ENCODE peak calls at places on chromosomes 2 and 18, in ten cellular contexts. J is mucosa of descending colon, Y is GM23338, F is sigmoid colon, H is brain microvascular endothelial cell, T is D721Med, V is breast epithelium, R is AG09319, M is thoracic aorta, P is fibroblast of mammary gland. X is an unnamed sample.

GRCh38 chr2:3959372-3959771 is 256.0 kb downstream of the DCDC2C start:
- DNase-seq in J (no peak), Y (peak), F (no peak), H (peak), T (no peak), V (no peak), R (no peak), M (no peak), P (peak), X (no peak)

GRCh38 chr2:116719841-116720240 is 1094.7 kb upstream of the DDX18 start:
- DNase-seq in J (no peak), Y (no peak), F (no peak), H (peak), T (no peak), V (no peak), R (no peak), M (no peak), P (peak), X (no peak)

GRCh38 chr2:156380117-156380645 is 47.7 kb upstream of the NR4A2 start:
- DNase-seq in J (no peak), Y (no peak), F (no peak), H (peak), T (no peak), V (no peak), R (no peak), M (no peak), P (no peak), X (no peak)

GRCh38 chr2:24883946-24884345 is 36.1 kb downstream of the ADCY3 start:
- DNase-seq in J (no peak), Y (no peak), F (no peak), H (no peak), T (no peak), V (no peak), R (no peak), M (no peak), P (peak), X (no peak)

GRCh38 chr2:105072039-105072438 is 34.2 kb downstream of the MRPS9 start:
- DNase-seq in J (no peak), Y (no peak), F (no peak), H (no peak), T (no peak), V (no peak), R (no peak), M (no peak), P (no peak), X (no peak)

GRCh38 chr2:88051792-88052191 is 3.8 kb downstream of the KRCC1 start:
- DNase-seq in J (no peak), Y (no peak), F (no peak), H (no peak), T (no peak), V (no peak), R (no peak), M (no peak), P (no peak), X (no peak)

GRCh38 chr2:159073256-159073655 is 104.8 kb downstream of the TANC1 start:
- DNase-seq in J (no peak), Y (no peak), F (no peak), H (peak), T (no peak), V (no peak), R (no peak), M (no peak), P (peak), X (no peak)

GRCh38 chr18:48263421-48263820 is 145.8 kb downstream of the ZBTB7C start:
- DNase-seq in J (no peak), Y (no peak), F (no peak), H (no peak), T (no peak), V (no peak), R (no peak), M (no peak), P (no peak), X (no peak)

GRCh38 chr2:229974271-229974670 is 52.0 kb downstream of the FBXO36 start:
- DNase-seq in J (no peak), Y (peak), F (no peak), H (peak), T (no peak), V (no peak), R (peak), M (no peak), P (peak), X (no peak)

GRCh38 chr2:65159921-65160320 is 30.0 kb upstream of the RAB1A start:
- DNase-seq in J (no peak), Y (no peak), F (no peak), H (no peak), T (no peak), V (no peak), R (no peak), M (no peak), P (no peak), X (no peak)

GRCh38 chr2:108189316-108189715 is 50.5 kb upstream of the SULT1C3 start:
- DNase-seq in J (no peak), Y (no peak), F (no peak), H (peak), T (no peak), V (no peak), R (no peak), M (no peak), P (peak), X (no peak)

GRCh38 chr2:47237375-47238357 is 82.6 kb upstream of the STPG4 start:
- DNase-seq in J (no peak), Y (peak), F (no peak), H (peak), T (no peak), V (no peak), R (no peak), M (peak), P (peak), X (no peak)

GRCh38 chr2:109318150-109318948 is 189.3 kb downstream of the SH3RF3 start:
- DNase-seq in J (peak), Y (no peak), F (peak), H (peak), T (no peak), V (peak), R (peak), M (peak), P (peak), X (peak)

GRCh38 chr2:122168799-122169198 is 413.3 kb downstream of the TSN start:
- DNase-seq in J (no peak), Y (peak), F (no peak), H (no peak), T (no peak), V (no peak), R (no peak), M (no peak), P (no peak), X (no peak)

GRCh38 chr18:46719388-46719787 is 37.5 kb downstream of the ST8SIA5 start:
- DNase-seq in J (no peak), Y (no peak), F (no peak), H (no peak), T (no peak), V (no peak), R (no peak), M (no peak), P (peak), X (no peak)

DNA sequence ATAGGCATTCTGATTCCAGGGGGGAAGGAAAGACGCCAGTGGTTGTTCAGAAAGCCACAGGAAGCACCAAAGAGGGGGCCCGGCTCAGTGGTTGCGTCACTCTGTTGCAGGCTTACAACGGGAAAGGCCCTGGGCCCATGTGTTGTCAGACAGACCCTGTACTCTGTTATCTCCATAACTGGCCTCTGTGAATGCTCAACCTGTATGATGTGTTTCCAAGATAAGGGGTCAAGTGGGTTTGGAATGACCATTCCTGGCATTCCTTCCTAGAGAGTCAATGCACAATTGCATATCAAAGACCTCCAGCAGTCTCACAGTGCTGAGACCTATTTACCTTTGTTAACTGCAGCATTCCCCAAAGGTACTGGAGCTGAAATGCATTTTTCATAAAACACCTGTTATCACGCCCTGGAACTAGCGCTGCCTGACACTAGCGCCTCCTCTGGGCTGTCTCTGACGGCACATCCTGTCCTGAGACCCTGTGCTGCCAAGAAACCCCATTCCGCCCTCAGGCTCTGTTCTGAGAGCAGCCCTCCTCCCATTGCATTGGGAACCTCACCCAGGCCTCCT is 13.2 kb upstream of the LRRFIP1 start:
- DNase-seq in J (no peak), Y (peak), F (no peak), H (peak), T (no peak), V (no peak), R (no peak), M (no peak), P (no peak), X (no peak)
- TF ChIP-seq CTCF in J (no peak), Y (peak), F (no peak), H (peak), T (no peak), V (no peak), R (no peak), M (no peak), P (no peak), X (no peak)

GRCh38 chr18:2570772-2571199 is 519 bp downstream of the METTL4 start:
- DNase-seq in J (peak), Y (peak), F (peak), H (peak), T (peak), V (peak), R (peak), M (peak), P (peak), X (peak)
- TF ChIP-seq CTCF in J (no peak), Y (no peak), F (no peak), H (peak), T (no peak), V (peak), R (peak), M (peak), P (peak), X (no peak)

DNA sequence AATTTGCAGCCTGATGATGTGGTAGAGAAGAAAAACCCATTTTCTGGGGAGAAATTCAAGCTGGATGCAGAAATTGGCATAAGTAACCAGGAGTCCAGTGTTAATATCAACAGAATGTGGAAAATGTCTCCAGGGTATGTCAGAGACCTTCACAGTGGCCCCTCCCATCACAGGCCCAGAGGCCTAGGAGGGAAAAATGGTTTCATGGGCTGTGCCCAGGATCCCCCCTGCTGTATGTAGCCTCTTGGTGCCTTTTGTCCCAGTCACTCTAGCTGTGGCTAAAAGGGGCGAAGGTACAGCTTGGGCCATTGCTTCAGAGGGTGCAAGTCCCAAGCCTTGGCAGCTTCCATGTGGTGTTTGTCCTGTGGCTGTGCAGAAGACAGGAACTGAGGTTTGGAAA is 40.2 kb downstream of the CACNB4 start:
- DNase-seq in J (no peak), Y (no peak), F (no peak), H (no peak), T (no peak), V (no peak), R (no peak), M (no peak), P (no peak), X (no peak)
- TF ChIP-seq CTCF in J (no peak), Y (no peak), F (no peak), H (no peak), T (no peak), V (no peak), R (no peak), M (no peak), P (no peak), X (no peak)

GRCh38 chr2:193963472-193964119 is 1693.4 kb upstream of the SLC39A10 start:
- DNase-seq in J (peak), Y (peak), F (no peak), H (peak), T (no peak), V (no peak), R (no peak), M (no peak), P (peak), X (no peak)
- TF ChIP-seq CTCF in J (no peak), Y (peak), F (no peak), H (peak), T (peak), V (peak), R (peak), M (no peak), P (peak), X (no peak)

GRCh38 chr2:166518634-166519390 is 24.8 kb upstream of the SCN7A start:
- DNase-seq in J (no peak), Y (no peak), F (no peak), H (no peak), T (no peak), V (no peak), R (no peak), M (no peak), P (no peak), X (no peak)

GRCh38 chr2:166519391-166519962 is 25.4 kb upstream of the SCN7A start:
- DNase-seq in J (no peak), Y (peak), F (no peak), H (no peak), T (no peak), V (no peak), R (no peak), M (no peak), P (no peak), X (no peak)

GRCh38 chr2:166516712-166517303 is 22.8 kb upstream of the SCN7A start:
- DNase-seq in J (peak), Y (peak), F (no peak), H (peak), T (no peak), V (no peak), R (no peak), M (no peak), P (peak), X (no peak)

GRCh38 chr2:166520604-166521003 is 26.6 kb upstream of the SCN7A start:
- DNase-seq in J (no peak), Y (no peak), F (no peak), H (no peak), T (no peak), V (no peak), R (no peak), M (no peak), P (no peak), X (no peak)

DNA sequence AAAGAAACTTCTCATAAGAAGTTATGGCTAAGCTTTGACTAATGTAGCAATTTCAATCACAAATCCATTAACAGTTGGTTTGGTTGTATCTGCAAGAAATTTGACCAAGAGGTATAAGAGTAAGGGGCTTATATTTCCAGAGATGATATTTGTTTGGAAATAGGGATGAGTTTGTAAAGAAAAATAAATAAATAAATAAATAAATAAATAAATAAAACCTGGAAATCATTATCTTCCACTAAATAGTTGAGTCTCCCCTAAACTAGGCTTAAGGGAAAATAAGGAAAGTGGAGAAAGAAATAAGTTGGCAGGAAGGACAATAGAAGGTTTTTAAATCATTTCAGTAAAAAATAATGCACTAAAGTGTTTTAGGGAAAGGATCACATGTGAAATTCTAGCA is 23.5 kb upstream of the SCN7A start:
- DNase-seq in J (no peak), Y (no peak), F (no peak), H (no peak), T (no peak), V (no peak), R (no peak), M (no peak), P (no peak), X (no peak)
- TF ChIP-seq CTCF in J (no peak), Y (no peak), F (no peak), H (no peak), T (no peak), V (no peak), R (no peak), M (no peak), P (no peak), X (no peak)

DNA sequence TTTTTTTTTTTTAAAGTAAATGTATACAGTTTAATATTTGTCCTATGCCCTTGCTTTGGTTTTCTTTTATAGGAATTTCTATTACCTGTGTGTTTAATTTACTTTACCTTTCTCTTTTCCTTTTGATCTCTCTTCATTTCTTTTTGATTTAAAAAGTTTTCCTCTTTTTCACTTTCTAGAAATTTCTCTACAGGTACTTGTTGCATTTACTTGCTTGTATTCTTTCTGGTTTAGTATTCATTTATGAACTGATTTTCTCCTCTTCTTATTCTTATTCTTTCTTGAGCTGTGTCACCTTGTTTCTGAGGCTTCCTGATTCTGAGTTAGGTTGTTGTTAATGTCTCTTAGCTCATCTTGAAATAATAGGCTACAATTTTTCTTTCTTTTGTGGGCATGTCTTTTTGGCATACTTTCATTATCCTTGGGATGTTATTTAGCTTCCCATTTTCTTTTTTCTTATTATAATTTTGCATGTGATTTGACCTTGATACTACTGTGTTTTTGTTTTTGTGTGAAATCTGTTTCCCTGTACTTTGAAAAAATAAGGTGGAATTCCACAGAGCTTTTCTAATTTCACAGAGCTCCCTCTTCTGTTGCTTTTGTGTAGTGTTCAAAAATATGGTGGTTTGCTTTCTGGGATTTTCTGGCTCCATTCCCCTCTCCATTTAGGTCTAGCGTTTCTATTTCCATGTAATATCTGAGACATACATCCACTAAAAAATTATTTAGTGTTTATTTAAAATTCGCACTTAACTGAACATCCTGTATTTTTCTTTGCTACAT is 25.5 kb upstream of the ALMS1 start:
- DNase-seq in J (no peak), Y (peak), F (no peak), H (no peak), T (no peak), V (no peak), R (no peak), M (no peak), P (peak), X (no peak)
- TF ChIP-seq CTCF in J (no peak), Y (peak), F (peak), H (peak), T (peak), V (no peak), R (peak), M (no peak), P (peak), X (no peak)

GRCh38 chr2:231924889-231925275 is 1.3 kb downstream of the NPPC start:
- DNase-seq in J (no peak), Y (no peak), F (no peak), H (no peak), T (no peak), V (no peak), R (no peak), M (no peak), P (no peak), X (no peak)
- TF ChIP-seq CTCF in J (no peak), Y (no peak), F (no peak), H (no peak), T (no peak), V (no peak), R (no peak), M (no peak), P (no peak), X (no peak)

GRCh38 chr2:75609334-75609689 is 37.3 kb upstream of the MRPL19 start:
- DNase-seq in J (no peak), Y (no peak), F (no peak), H (no peak), T (no peak), V (no peak), R (no peak), M (no peak), P (no peak), X (no peak)
- TF ChIP-seq CTCF in J (no peak), Y (no peak), F (no peak), H (no peak), T (no peak), V (peak), R (no peak), M (no peak), P (no peak), X (no peak)

GRCh38 chr2:205800804-205801203 is 118.5 kb downstream of the NRP2 start:
- DNase-seq in J (peak), Y (no peak), F (peak), H (peak), T (no peak), V (no peak), R (peak), M (no peak), P (peak), X (no peak)

GRCh38 chr2:205796914-205797313 is 114.6 kb downstream of the NRP2 start:
- DNase-seq in J (no peak), Y (no peak), F (no peak), H (no peak), T (no peak), V (no peak), R (no peak), M (no peak), P (no peak), X (no peak)

GRCh38 chr2:205800257-205800656 is 118.0 kb downstream of the NRP2 start:
- DNase-seq in J (no peak), Y (no peak), F (no peak), H (no peak), T (no peak), V (no peak), R (no peak), M (no peak), P (no peak), X (no peak)

GRCh38 chr2:205802069-205802468 is 119.8 kb downstream of the NRP2 start:
- DNase-seq in J (no peak), Y (no peak), F (peak), H (no peak), T (no peak), V (no peak), R (no peak), M (no peak), P (no peak), X (no peak)

DNA sequence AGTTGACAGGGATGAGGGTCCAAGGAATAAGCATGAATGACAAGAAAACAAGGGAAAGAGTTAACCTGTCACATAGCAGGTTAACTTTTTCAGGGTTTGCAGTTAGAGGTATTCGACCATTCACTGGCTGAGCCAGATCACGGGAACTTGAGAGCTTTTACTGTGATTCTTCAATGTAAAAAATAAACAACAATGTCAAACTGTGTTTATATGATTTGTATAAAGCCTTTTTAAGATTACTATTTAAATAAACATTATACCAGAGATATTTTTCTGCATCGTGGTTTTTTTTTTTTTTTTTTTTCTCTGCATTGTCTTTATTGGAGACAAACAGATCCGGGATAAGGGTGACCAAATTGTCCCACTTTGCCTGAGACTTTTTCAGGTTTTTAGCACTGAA is 115.6 kb downstream of the NRP2 start:
- DNase-seq in J (no peak), Y (no peak), F (no peak), H (no peak), T (no peak), V (no peak), R (no peak), M (no peak), P (no peak), X (no peak)
- TF ChIP-seq CTCF in J (no peak), Y (no peak), F (no peak), H (no peak), T (no peak), V (no peak), R (no peak), M (no peak), P (no peak), X (no peak)